ENCODE peak calls at places on chromosome 9, in nine cellular contexts. K, T, M, G, N, A, S, V and Z are unnamed samples.

GRCh38 chr9:81661339-81661738 is 28.0 kb downstream of the TLE1 start:
- DNase-seq in A (no peak), K (no peak), N (no peak), V (no peak), G (no peak), M (no peak), T (no peak), S (no peak), Z (no peak)

GRCh38 chr9:18739127-18739526 is 265.2 kb downstream of the ADAMTSL1 start:
- DNase-seq in M (no peak), T (no peak), K (no peak), V (no peak), G (no peak), N (no peak), S (no peak), A (no peak), Z (peak)

GRCh38 chr9:114312513-114312875 is 10.4 kb upstream of the ORM1 start:
- DNase-seq in K (no peak), V (no peak), M (peak), S (no peak), N (no peak), A (no peak), G (no peak), T (no peak), Z (no peak)

GRCh38 chr9:128097156-128098016 is 29.4 kb downstream of the SLC25A25 start:
- DNase-seq in A (no peak), M (peak), T (no peak), V (no peak), K (no peak), G (no peak), S (peak), N (no peak), Z (no peak)

GRCh38 chr9:137089232-137089947 is 2.6 kb downstream of the MAN1B1 start:
- DNase-seq in A (no peak), G (peak), N (no peak), V (no peak), T (no peak), M (no peak), K (no peak), S (no peak), Z (no peak)

GRCh38 chr9:76370656-76371055 is 23.6 kb downstream of the RFK start:
- DNase-seq in A (no peak), M (no peak), S (no peak), N (no peak), G (no peak), V (no peak), T (no peak), K (no peak), Z (no peak)

GRCh38 chr9:99635032-99635431 is 186.7 kb upstream of the NR4A3 start:
- DNase-seq in T (no peak), G (no peak), A (peak), K (no peak), V (no peak), N (no peak), M (no peak), S (no peak), Z (peak)

GRCh38 chr9:114004221-114004716 is 73.8 kb downstream of the AMBP start:
- DNase-seq in V (no peak), K (peak), M (peak), A (peak), G (peak), N (no peak), T (no peak), S (no peak), Z (peak)

GRCh38 chr9:5008206-5008605 is 23.1 kb downstream of the JAK2 start:
- DNase-seq in G (no peak), T (no peak), M (no peak), V (no peak), A (peak), N (no peak), S (no peak), K (no peak), Z (no peak)

GRCh38 chr9:134453776-134454175 is 127.5 kb downstream of the RXRA start:
- DNase-seq in K (no peak), T (no peak), M (no peak), G (no peak), S (no peak), V (no peak), N (no peak), A (no peak), Z (no peak)

GRCh38 chr9:136670571-136671253 is 8.0 kb downstream of the EGFL7 start:
- DNase-seq in N (no peak), S (no peak), M (no peak), K (no peak), V (no peak), T (no peak), G (no peak), A (no peak), Z (no peak)

GRCh38 chr9:112925058-112925641 is 34.5 kb upstream of the SLC46A2 start:
- DNase-seq in A (peak), V (peak), M (peak), K (no peak), S (no peak), G (no peak), T (peak), N (no peak), Z (peak)

GRCh38 chr9:137589441-137590122 is 730 bp downstream of the ZMYND19 start:
- DNase-seq in S (peak), A (no peak), N (no peak), V (no peak), M (peak), G (peak), T (no peak), K (no peak), Z (peak)

GRCh38 chr9:3527653-3527960 is 1.8 kb upstream of the RFX3 start:
- DNase-seq in A (no peak), K (no peak), M (no peak), V (no peak), G (no peak), T (no peak), N (no peak), S (no peak), Z (no peak)

GRCh38 chr9:137095664-137096517 is 9.1 kb downstream of the MAN1B1 start:
- DNase-seq in T (no peak), A (no peak), N (peak), K (no peak), V (no peak), S (peak), G (no peak), M (no peak), Z (no peak)

GRCh38 chr9:78781681-78782080 is 484.8 kb downstream of the PSAT1 start:
- DNase-seq in M (no peak), A (no peak), N (no peak), T (peak), S (no peak), G (no peak), V (no peak), K (no peak), Z (peak)

GRCh38 chr9:95907794-95908193 is 32.3 kb downstream of the ERCC6L2 start:
- DNase-seq in M (peak), G (no peak), K (no peak), V (no peak), S (no peak), A (no peak), T (no peak), N (no peak), Z (no peak)

GRCh38 chr9:34163439-34163838 is 15.4 kb upstream of the UBAP1 start:
- DNase-seq in T (peak), G (no peak), N (no peak), M (no peak), S (no peak), A (peak), V (no peak), K (no peak), Z (peak)

GRCh38 chr9:135144581-135145108 is 57.2 kb downstream of the OLFM1 start:
- DNase-seq in S (no peak), N (no peak), A (no peak), V (no peak), T (no peak), K (no peak), M (no peak), G (no peak), Z (no peak)

GRCh38 chr9:126844085-126844484 is 16.4 kb upstream of the ZBTB34 start:
- DNase-seq in K (no peak), M (no peak), T (no peak), G (no peak), V (peak), A (peak), S (no peak), N (no peak), Z (peak)

GRCh38 chr9:120914953-120915352 is 11.6 kb downstream of the TRAF1 start:
- DNase-seq in G (no peak), A (no peak), S (no peak), K (no peak), T (no peak), N (no peak), V (no peak), M (no peak), Z (no peak)

GRCh38 chr9:120913673-120914266 is 12.8 kb downstream of the TRAF1 start:
- DNase-seq in K (no peak), S (no peak), G (no peak), A (no peak), M (peak), V (no peak), N (no peak), T (no peak), Z (no peak)

GRCh38 chr9:120912958-120913672 is 13.5 kb downstream of the TRAF1 start:
- DNase-seq in N (no peak), A (no peak), M (no peak), S (no peak), T (no peak), K (no peak), G (no peak), V (no peak), Z (no peak)

GRCh38 chr9:120915854-120916495 is 10.6 kb downstream of the TRAF1 start:
- DNase-seq in G (no peak), V (no peak), A (no peak), T (no peak), N (no peak), M (no peak), K (no peak), S (no peak), Z (no peak)

GRCh38 chr9:120914410-120914809 is 12.2 kb downstream of the TRAF1 start:
- DNase-seq in K (peak), M (no peak), N (no peak), G (peak), V (no peak), A (no peak), T (no peak), S (no peak), Z (no peak)
- H3K4me3 ChIP-seq in K (no peak), M (no peak), N (no peak), G (no peak), V (no peak), A (no peak), T (no peak), S (no peak), Z (no peak)

GRCh38 chr9:88722753-88723152 is 187.8 kb downstream of the NXNL2 start:
- DNase-seq in G (no peak), T (peak), N (no peak), V (no peak), A (peak), K (no peak), M (peak), S (no peak), Z (no peak)
- TF ChIP-seq CTCF in G (peak), T (peak), N (no peak), V (peak), A (peak), K (peak), M (peak), S (no peak), Z (peak)

DNA sequence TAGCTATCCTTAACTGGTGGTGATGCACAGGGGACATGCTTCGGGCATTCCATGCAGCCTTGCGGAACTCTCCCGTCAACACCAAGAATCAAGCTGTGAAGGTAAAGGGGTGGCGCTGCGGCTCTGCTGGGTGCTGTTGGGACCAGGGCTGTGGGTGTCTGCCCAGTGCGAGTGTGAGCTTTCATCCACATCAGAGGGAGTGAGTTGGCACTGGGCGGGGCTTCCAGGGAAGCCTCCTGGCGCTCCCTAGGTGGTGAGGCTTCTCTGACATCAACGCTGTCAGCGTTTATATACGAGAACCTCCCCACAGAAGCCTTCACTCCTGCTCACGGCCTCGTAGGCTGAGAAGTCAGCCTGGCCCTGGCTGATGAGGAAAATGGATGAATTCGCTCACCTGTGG is 11.7 kb downstream of the ARPC5L start:
- DNase-seq in G (no peak), S (no peak), N (no peak), T (no peak), V (no peak), M (no peak), K (no peak), A (no peak), Z (no peak)
- H3K4me3 ChIP-seq in G (no peak), S (no peak), N (no peak), T (no peak), V (no peak), M (no peak), K (no peak), A (no peak), Z (no peak)

GRCh38 chr9:130442746-130443455 is 1.9 kb upstream of the ASS1 start:
- DNase-seq in A (no peak), S (no peak), G (no peak), N (no peak), T (no peak), V (no peak), K (no peak), M (no peak), Z (no peak)
- TF ChIP-seq CTCF in A (no peak), S (no peak), G (no peak), N (no peak), T (no peak), V (no peak), K (no peak), M (no peak), Z (no peak)

GRCh38 chr9:109421034-109421700 is 76.9 kb downstream of the PTPN3 start:
- DNase-seq in S (no peak), V (no peak), T (no peak), K (peak), A (no peak), M (no peak), G (peak), N (no peak), Z (no peak)
- H3K4me3 ChIP-seq in S (no peak), V (no peak), T (no peak), K (peak), A (no peak), M (no peak), G (peak), N (no peak), Z (no peak)

DNA sequence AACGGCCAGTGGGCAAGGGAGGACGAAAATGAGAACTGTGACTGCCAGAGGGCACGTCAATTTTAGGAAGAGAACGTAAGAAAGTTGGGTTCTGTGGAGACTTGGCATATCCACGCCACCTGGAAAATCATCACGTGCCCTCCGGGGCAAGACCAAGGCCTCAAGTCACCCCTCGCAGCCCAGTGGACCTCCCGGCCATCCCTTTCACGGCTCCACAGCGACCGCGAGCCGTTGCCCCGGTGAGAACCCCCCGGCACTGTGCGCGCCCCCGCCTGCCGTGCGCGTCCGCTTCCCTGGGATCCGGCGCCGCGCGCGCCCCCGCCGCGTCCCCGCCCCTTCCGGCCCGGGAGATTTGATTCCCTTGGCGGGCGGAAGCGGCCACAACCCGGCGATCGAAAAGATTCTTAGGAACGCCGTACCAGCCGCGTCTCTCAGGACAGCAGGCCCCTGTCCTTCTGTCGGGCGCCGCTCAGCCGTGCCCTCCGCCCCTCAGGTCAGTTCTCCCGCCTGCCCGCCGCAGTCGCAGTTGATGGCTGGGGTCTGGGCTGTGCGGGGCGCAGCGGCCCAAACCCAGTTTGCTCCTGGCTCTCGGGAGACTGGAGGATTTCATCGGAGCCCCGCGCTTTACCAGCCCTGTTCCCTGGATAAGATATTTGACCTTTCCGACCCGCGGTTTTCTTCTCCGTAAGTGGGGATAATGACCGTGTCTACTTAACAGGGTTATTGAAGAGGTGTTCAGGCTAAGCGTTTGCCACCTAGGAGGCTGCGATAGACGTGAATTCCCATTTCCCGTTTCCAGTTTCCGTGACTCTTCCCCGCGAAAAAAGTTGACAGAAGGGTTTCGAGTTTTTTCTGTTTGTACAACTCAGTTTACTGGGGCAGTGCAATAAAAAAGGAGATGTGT is at the start of gene MELK:
- DNase-seq in M (peak), N (peak), V (no peak), G (peak), A (peak), T (peak), S (peak), K (peak), Z (peak)
- TF ChIP-seq CTCF in M (no peak), N (no peak), V (no peak), G (no peak), A (no peak), T (no peak), S (no peak), K (no peak), Z (no peak)